ENCODE peak calls at places on chromosome X, in six cellular contexts. U, X, I, Q, F and E are unnamed samples.
A peak's percentile ranks its signal among the peaks of the same experiment; 100 is the strongest.

GRCh38 chrX:20665441-20665840 is 398.7 kb upstream of the RPS6KA3 start:
- DNase-seq in U (no peak), X (no peak), I (no peak), Q (no peak), F (no peak), E (no peak)

GRCh38 chrX:15398874-15399273 is 14.7 kb upstream of the VEGFD start:
- DNase-seq in U (no peak), X (no peak), I (no peak), Q (no peak), F (no peak), E (no peak)

GRCh38 chrX:34638116-34638515 is 19.0 kb downstream of the TMEM47 start:
- DNase-seq in U (no peak), X (peak; percentile 10), I (peak; percentile 1), Q (no peak), F (no peak), E (no peak)

GRCh38 chrX:63751481-63751880 is 33.5 kb downstream of the ARHGEF9 start:
- DNase-seq in U (no peak), X (no peak), I (no peak), Q (no peak), F (no peak), E (no peak)

GRCh38 chrX:27446423-27446822 is 16.7 kb downstream of the PPP4R3C start:
- DNase-seq in U (no peak), X (no peak), I (peak; percentile 49), Q (no peak), F (no peak), E (no peak)

GRCh38 chrX:16528620-16529019 is 121.3 kb upstream of the S100G start:
- DNase-seq in U (no peak), X (no peak), I (no peak), Q (no peak), F (no peak), E (no peak)

GRCh38 chrX:44227981-44228380 is 115.5 kb downstream of the EFHC2 start:
- DNase-seq in U (no peak), X (no peak), I (no peak), Q (no peak), F (no peak), E (no peak)

GRCh38 chrX:33726281-33727160 is 405.6 kb downstream of the FAM47A start:
- DNase-seq in U (no peak), X (no peak), I (no peak), Q (peak; percentile 40), F (no peak), E (no peak)

GRCh38 chrX:110836982-110837381 is 41.4 kb upstream of the CHRDL1 start:
- DNase-seq in U (no peak), X (no peak), I (no peak), Q (no peak), F (no peak), E (peak; percentile 25)

GRCh38 chrX:84219551-84219950 is 31.6 kb upstream of the RPS6KA6 start:
- DNase-seq in U (no peak), X (no peak), I (no peak), Q (no peak), F (no peak), E (no peak)

GRCh38 chrX:50469206-50469605 is 1.4 kb downstream of the DGKK start:
- DNase-seq in U (no peak), X (no peak), I (no peak), Q (no peak), F (no peak), E (no peak)

GRCh38 chrX:50471390-50471789 is 765 bp upstream of the DGKK start:
- DNase-seq in U (no peak), X (no peak), I (no peak), Q (no peak), F (no peak), E (no peak)

GRCh38 chrX:50475208-50475607 is 4.6 kb upstream of the DGKK start:
- DNase-seq in U (no peak), X (no peak), I (no peak), Q (no peak), F (no peak), E (no peak)

DNA sequence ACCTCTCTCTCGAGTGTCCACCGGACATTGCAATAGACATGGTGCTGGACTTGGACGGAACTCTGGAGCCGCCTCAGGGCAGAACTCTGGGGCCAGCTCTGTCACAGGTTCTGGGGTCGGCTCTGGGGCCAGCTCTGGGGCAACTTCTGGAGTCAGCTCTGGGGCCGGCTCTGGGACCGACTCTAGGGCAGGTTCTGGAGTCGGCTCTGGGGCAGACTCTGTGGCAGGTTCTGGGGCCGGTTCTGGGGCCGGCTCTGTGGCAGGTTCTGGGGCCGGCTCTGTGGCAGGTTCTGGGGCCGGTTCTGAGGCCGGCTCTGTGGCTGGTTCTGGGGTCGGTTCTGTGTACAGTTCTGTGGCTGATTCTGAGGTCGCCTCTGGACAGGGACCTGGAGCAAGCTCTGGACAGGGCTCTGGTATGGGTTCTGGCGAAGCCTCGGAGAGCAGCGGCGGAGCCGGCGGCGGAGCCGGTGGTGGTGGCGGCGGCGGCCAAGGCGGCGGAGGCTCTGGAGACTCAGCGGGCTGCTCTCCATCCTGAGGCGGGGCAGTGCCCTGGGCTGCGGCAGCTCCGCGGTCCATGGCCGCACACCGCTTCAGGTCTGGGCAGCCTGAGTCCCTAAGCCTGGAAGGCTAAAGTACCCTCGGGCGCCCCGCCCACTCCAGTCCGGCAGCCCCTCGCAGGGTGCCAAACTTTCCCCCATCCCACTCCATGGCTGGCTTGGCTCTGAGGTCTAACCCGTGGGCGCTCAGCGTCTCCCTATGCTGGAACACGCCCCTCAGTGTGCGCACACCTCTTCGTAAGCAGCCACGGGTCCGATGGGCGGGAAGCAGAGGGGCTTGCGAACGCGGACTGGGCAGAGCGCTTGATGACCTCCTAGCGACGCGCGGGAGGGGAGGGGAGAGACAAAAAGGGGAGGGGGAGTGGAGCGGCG is at the start of gene DGKK:
- DNase-seq in U (no peak), X (no peak), I (peak; percentile 67), Q (peak; percentile 76), F (no peak), E (peak; percentile 68)
- TF ChIP-seq ZNF274 in U (no peak), X (no peak), I (no peak), Q (no peak), F (no peak), E (no peak)

DNA sequence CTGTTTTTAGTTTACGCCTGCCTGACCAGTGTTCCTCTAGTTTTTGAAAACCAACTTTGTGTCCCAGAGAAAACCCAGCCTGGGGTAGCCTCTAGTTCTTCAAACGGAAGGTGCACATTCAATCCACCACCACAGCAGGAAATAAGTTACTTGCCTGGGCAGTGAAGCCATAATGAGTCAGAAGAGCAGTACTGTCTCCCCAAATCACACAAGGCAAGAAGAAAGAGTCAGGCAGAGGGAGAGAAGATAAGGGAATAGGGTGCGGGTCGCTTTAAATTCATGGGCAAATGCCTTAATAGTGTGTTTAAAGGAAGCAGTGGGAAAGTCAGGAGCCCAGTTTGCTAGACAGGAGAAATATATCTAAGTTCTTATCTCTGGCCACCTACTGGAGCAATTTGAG is 333.8 kb upstream of the GRIA3 start:
- DNase-seq in U (no peak), X (no peak), I (no peak), Q (no peak), F (no peak), E (no peak)
- TF ChIP-seq YY1 in U (no peak), X (no peak), I (no peak), Q (no peak), F (no peak), E (no peak)

GRCh38 chrX:136194546-136194945 is 47.2 kb downstream of the FHL1 start:
- DNase-seq in U (no peak), X (no peak), I (no peak), Q (no peak), F (no peak), E (no peak)
- TF ChIP-seq ZNF274 in U (no peak), X (no peak), I (no peak), Q (no peak), F (no peak), E (no peak)

GRCh38 chrX:78313526-78313925 is 13.9 kb downstream of the CYSLTR1 start:
- DNase-seq in U (no peak), X (no peak), I (no peak), Q (no peak), F (no peak), E (no peak)

GRCh38 chrX:78315745-78316144 is 11.7 kb downstream of the CYSLTR1 start:
- DNase-seq in U (no peak), X (no peak), I (no peak), Q (no peak), F (no peak), E (no peak)

GRCh38 chrX:78316310-78316709 is 11.1 kb downstream of the CYSLTR1 start:
- DNase-seq in U (no peak), X (no peak), I (no peak), Q (no peak), F (no peak), E (no peak)

GRCh38 chrX:78314561-78314960 is 12.8 kb downstream of the CYSLTR1 start:
- DNase-seq in U (no peak), X (no peak), I (no peak), Q (no peak), F (no peak), E (no peak)
- TF ChIP-seq YY1 in U (no peak), X (no peak), I (no peak), Q (no peak), F (no peak), E (no peak)